ENCODE peak calls at places on chromosomes 12 and 14, in ten cellular contexts. One of them, this sample, is unnamed.
A peak's percentile ranks its signal among the peaks of the same experiment; 100 is the strongest.

GRCh38 chr12:78584695-78585094 is 279.9 kb upstream of the SYT1 start:
- DNase-seq in GF-D8: no peak
- DNase-seq in glomerular endothelial cell: no peak
- DNase-seq in fibroblast of the conjunctiva: peak; percentile 2
- DNase-seq in NCI-H345: no peak
- DNase-seq in astrocyte: no peak
- DNase-seq in DMS153: no peak
- DNase-seq in heart right ventricle: no peak
- DNase-seq in RCC 7860: no peak
- DNase-seq in NCI-H1092 treated with DMSO at 0.1 percent for 48 hours: peak; percentile 3
- DNase-seq in this sample: peak; percentile 69

GRCh38 chr14:28653521-28653920 is 113.1 kb upstream of the FOXG1 start:
- DNase-seq in heart right ventricle: no peak
- DNase-seq in RCC 7860: no peak
- DNase-seq in fibroblast of the conjunctiva: no peak
- DNase-seq in NCI-H345: peak; percentile 16
- DNase-seq in GF-D8: no peak
- DNase-seq in glomerular endothelial cell: no peak
- DNase-seq in DMS153: peak; percentile 29
- DNase-seq in NCI-H1092 treated with DMSO at 0.1 percent for 48 hours: no peak
- DNase-seq in astrocyte: peak; percentile 82
- DNase-seq in this sample: no peak

GRCh38 chr12:110732572-110732971 is 10.1 kb downstream of the PPP1CC start:
- DNase-seq in DMS153: no peak
- DNase-seq in glomerular endothelial cell: no peak
- DNase-seq in fibroblast of the conjunctiva: no peak
- DNase-seq in GF-D8: no peak
- DNase-seq in NCI-H1092 treated with DMSO at 0.1 percent for 48 hours: no peak
- DNase-seq in astrocyte: no peak
- DNase-seq in RCC 7860: no peak
- DNase-seq in heart right ventricle: no peak
- DNase-seq in NCI-H345: no peak
- DNase-seq in this sample: no peak

GRCh38 chr12:106417926-106418910 is 60.7 kb downstream of the POLR3B start:
- DNase-seq in fibroblast of the conjunctiva: peak; percentile 44
- DNase-seq in NCI-H1092 treated with DMSO at 0.1 percent for 48 hours: no peak
- DNase-seq in DMS153: no peak
- DNase-seq in GF-D8: no peak
- DNase-seq in heart right ventricle: no peak
- DNase-seq in astrocyte: peak; percentile 90
- DNase-seq in glomerular endothelial cell: peak; percentile 25
- DNase-seq in NCI-H345: no peak
- DNase-seq in RCC 7860: peak; percentile 75
- DNase-seq in this sample: peak; percentile 22

GRCh38 chr12:68012712-68013111 is 23.5 kb downstream of the IFNG-AS1 start:
- DNase-seq in RCC 7860: no peak
- DNase-seq in GF-D8: peak; percentile 2
- DNase-seq in heart right ventricle: no peak
- DNase-seq in astrocyte: no peak
- DNase-seq in NCI-H345: peak; percentile 10
- DNase-seq in DMS153: peak; percentile 83
- DNase-seq in fibroblast of the conjunctiva: no peak
- DNase-seq in glomerular endothelial cell: no peak
- DNase-seq in NCI-H1092 treated with DMSO at 0.1 percent for 48 hours: no peak
- DNase-seq in this sample: no peak

GRCh38 chr12:76312314-76312713 is 35.9 kb downstream of the BBS10 start:
- DNase-seq in fibroblast of the conjunctiva: no peak
- DNase-seq in GF-D8: no peak
- DNase-seq in NCI-H1092 treated with DMSO at 0.1 percent for 48 hours: no peak
- DNase-seq in astrocyte: peak; percentile 39
- DNase-seq in NCI-H345: no peak
- DNase-seq in RCC 7860: no peak
- DNase-seq in heart right ventricle: no peak
- DNase-seq in DMS153: no peak
- DNase-seq in glomerular endothelial cell: no peak
- DNase-seq in this sample: no peak

GRCh38 chr12:113591480-113591971 is 119.9 kb upstream of the LHX5 start:
- DNase-seq in NCI-H1092 treated with DMSO at 0.1 percent for 48 hours: peak; percentile 31
- DNase-seq in glomerular endothelial cell: no peak
- DNase-seq in GF-D8: no peak
- DNase-seq in astrocyte: no peak
- DNase-seq in DMS153: peak; percentile 52
- DNase-seq in RCC 7860: no peak
- DNase-seq in heart right ventricle: no peak
- DNase-seq in NCI-H345: peak; percentile 64
- DNase-seq in fibroblast of the conjunctiva: no peak
- DNase-seq in this sample: peak; percentile 92

GRCh38 chr12:122537021-122537420 is 10.0 kb downstream of the KNTC1 start:
- DNase-seq in glomerular endothelial cell: no peak
- DNase-seq in heart right ventricle: no peak
- DNase-seq in astrocyte: peak; percentile 16
- DNase-seq in GF-D8: no peak
- DNase-seq in RCC 7860: no peak
- DNase-seq in DMS153: no peak
- DNase-seq in fibroblast of the conjunctiva: no peak
- DNase-seq in NCI-H1092 treated with DMSO at 0.1 percent for 48 hours: no peak
- DNase-seq in NCI-H345: no peak
- DNase-seq in this sample: no peak

GRCh38 chr12:116353958-116354357 is 76.5 kb upstream of the MED13L start:
- DNase-seq in GF-D8: no peak
- DNase-seq in RCC 7860: no peak
- DNase-seq in glomerular endothelial cell: no peak
- DNase-seq in NCI-H345: no peak
- DNase-seq in heart right ventricle: no peak
- DNase-seq in NCI-H1092 treated with DMSO at 0.1 percent for 48 hours: no peak
- DNase-seq in astrocyte: no peak
- DNase-seq in fibroblast of the conjunctiva: no peak
- DNase-seq in DMS153: no peak
- DNase-seq in this sample: no peak

GRCh38 chr14:92914087-92914656 is 8.8 kb upstream of the CHGA start:
- DNase-seq in glomerular endothelial cell: no peak
- DNase-seq in GF-D8: no peak
- DNase-seq in RCC 7860: no peak
- DNase-seq in astrocyte: peak; percentile 10
- DNase-seq in NCI-H1092 treated with DMSO at 0.1 percent for 48 hours: no peak
- DNase-seq in DMS153: no peak
- DNase-seq in NCI-H345: no peak
- DNase-seq in fibroblast of the conjunctiva: no peak
- DNase-seq in heart right ventricle: peak; percentile 28
- DNase-seq in this sample: no peak

GRCh38 chr14:75982724-75983358 is 1.0 kb upstream of the TGFB3 start:
- DNase-seq in DMS153: no peak
- DNase-seq in GF-D8: no peak
- DNase-seq in NCI-H345: peak; percentile 67
- DNase-seq in astrocyte: no peak
- DNase-seq in RCC 7860: no peak
- DNase-seq in glomerular endothelial cell: no peak
- DNase-seq in heart right ventricle: peak; percentile 83
- DNase-seq in NCI-H1092 treated with DMSO at 0.1 percent for 48 hours: no peak
- DNase-seq in fibroblast of the conjunctiva: no peak
- DNase-seq in this sample: no peak

GRCh38 chr14:72962829-72963312 is 36.6 kb downstream of the DCAF4 start:
- DNase-seq in NCI-H345: peak; percentile 38
- DNase-seq in glomerular endothelial cell: no peak
- DNase-seq in heart right ventricle: no peak
- DNase-seq in GF-D8: no peak
- DNase-seq in RCC 7860: peak; percentile 77
- DNase-seq in NCI-H1092 treated with DMSO at 0.1 percent for 48 hours: no peak
- DNase-seq in DMS153: peak; percentile 77
- DNase-seq in fibroblast of the conjunctiva: peak; percentile 80
- DNase-seq in astrocyte: peak; percentile 92
- DNase-seq in this sample: peak; percentile 90

GRCh38 chr14:89576960-89577359 is 159.9 kb upstream of the FOXN3 start:
- DNase-seq in GF-D8: no peak
- DNase-seq in DMS153: no peak
- DNase-seq in NCI-H1092 treated with DMSO at 0.1 percent for 48 hours: no peak
- DNase-seq in fibroblast of the conjunctiva: no peak
- DNase-seq in astrocyte: no peak
- DNase-seq in heart right ventricle: no peak
- DNase-seq in RCC 7860: no peak
- DNase-seq in glomerular endothelial cell: no peak
- DNase-seq in NCI-H345: no peak
- DNase-seq in this sample: no peak

GRCh38 chr12:121005346-121005815 is 10.9 kb downstream of the C12orf43 start:
- DNase-seq in NCI-H345: peak; percentile 36
- DNase-seq in GF-D8: no peak
- DNase-seq in heart right ventricle: no peak
- DNase-seq in astrocyte: no peak
- DNase-seq in RCC 7860: peak; percentile 44
- DNase-seq in glomerular endothelial cell: no peak
- DNase-seq in fibroblast of the conjunctiva: peak; percentile 34
- DNase-seq in DMS153: peak; percentile 34
- DNase-seq in NCI-H1092 treated with DMSO at 0.1 percent for 48 hours: no peak
- DNase-seq in this sample: peak; percentile 69

GRCh38 chr12:80205960-80206359 is 106.6 kb downstream of the OTOGL start:
- DNase-seq in RCC 7860: no peak
- DNase-seq in NCI-H1092 treated with DMSO at 0.1 percent for 48 hours: no peak
- DNase-seq in GF-D8: no peak
- DNase-seq in fibroblast of the conjunctiva: no peak
- DNase-seq in astrocyte: no peak
- DNase-seq in glomerular endothelial cell: no peak
- DNase-seq in NCI-H345: no peak
- DNase-seq in heart right ventricle: no peak
- DNase-seq in DMS153: no peak
- DNase-seq in this sample: no peak

This sample was measured in NCI-H82.